ENCODE peak calls at places on chromosomes 4 and X, in nine cellular contexts. T is T-helper 9 cell; Z is mucosa of gallbladder; J is SJSA1; I is HS-27A; K is RCC 7860; H is CD8-positive, alpha-beta memory T cell; F is natural killer cell treated with Interleukin-12 subunit alpha and Interleukin-12 subunit beta and Interleukin-15 and Interleukin-18, amount 100 ng/mL, for 72 hours; S is brain pericyte. N is an unnamed sample.

GRCh38 chrX:74179936-74180454 is 124.0 kb upstream of the ZCCHC13 start:
- DNase-seq in T (no peak), Z (no peak), J (no peak), I (no peak), K (no peak), H (no peak), F (no peak), S (no peak), N (no peak)

GRCh38 chr4:2791518-2792395 is 1.1 kb upstream of the SH3BP2 start:
- DNase-seq in T (no peak), Z (no peak), J (no peak), I (no peak), K (no peak), H (no peak), F (peak; percentile 48), S (no peak), N (peak; percentile 18)

GRCh38 chr4:39103291-39103690 is 41.3 kb downstream of the KLHL5 start:
- DNase-seq in T (no peak), Z (no peak), J (no peak), I (no peak), K (no peak), H (no peak), F (no peak), S (no peak), N (no peak)

GRCh38 chrX:54029543-54030143 is 14.6 kb downstream of the PHF8 start:
- DNase-seq in T (no peak), Z (peak; percentile 14), J (no peak), I (no peak), K (no peak), H (no peak), F (no peak), S (no peak), N (no peak)

GRCh38 chr4:16443504-16444088 is 217.3 kb upstream of the TAPT1 start:
- DNase-seq in T (no peak), Z (no peak), J (no peak), I (peak; percentile 41), K (peak; percentile 17), H (no peak), F (no peak), S (no peak), N (no peak)

GRCh38 chrX:30831082-30831481 is 58.0 kb downstream of the TAB3 start:
- DNase-seq in T (no peak), Z (no peak), J (no peak), I (no peak), K (no peak), H (peak; percentile 17), F (no peak), S (no peak), N (no peak)

GRCh38 chr4:112978691-112979472 is 70.6 kb upstream of the ANK2 start:
- DNase-seq in T (no peak), Z (no peak), J (no peak), I (peak; percentile 85), K (no peak), H (no peak), F (no peak), S (no peak), N (no peak)

GRCh38 chr4:126718161-126718560 is 914.6 kb upstream of the INTU start:
- DNase-seq in T (no peak), Z (no peak), J (no peak), I (no peak), K (no peak), H (no peak), F (no peak), S (no peak), N (no peak)

GRCh38 chr4:184955116-184955515 is 63.2 kb upstream of the HELT start:
- DNase-seq in T (no peak), Z (no peak), J (no peak), I (no peak), K (no peak), H (no peak), F (no peak), S (no peak), N (no peak)

GRCh38 chr4:42871685-42872271 is 20.7 kb upstream of the GRXCR1 start:
- DNase-seq in T (no peak), Z (no peak), J (no peak), I (no peak), K (no peak), H (no peak), F (no peak), S (no peak), N (no peak)

GRCh38 chr4:20248155-20248558 is 3.5 kb upstream of the SLIT2 start:
- DNase-seq in T (no peak), Z (peak; percentile 11), J (peak; percentile 93), I (no peak), K (peak; percentile 45), H (no peak), F (no peak), S (no peak), N (peak; percentile 21)

GRCh38 chrX:68633981-68634380 is 13.5 kb upstream of the STARD8 start:
- DNase-seq in T (no peak), Z (no peak), J (no peak), I (no peak), K (no peak), H (no peak), F (no peak), S (no peak), N (no peak)

GRCh38 chr4:14345356-14345775 is 656.9 kb upstream of the CPEB2 start:
- DNase-seq in T (no peak), Z (no peak), J (peak; percentile 2), I (peak; percentile 11), K (no peak), H (no peak), F (no peak), S (peak; percentile 24), N (no peak)

GRCh38 chr4:124253080-124253479 is 459.5 kb downstream of the ANKRD50 start:
- DNase-seq in T (no peak), Z (no peak), J (no peak), I (no peak), K (no peak), H (no peak), F (no peak), S (no peak), N (peak; percentile 24)

GRCh38 chr4:74267998-74268606 is 40.2 kb upstream of the EPGN start:
- DNase-seq in T (no peak), Z (no peak), J (peak; percentile 34), I (no peak), K (peak; percentile 71), H (no peak), F (no peak), S (peak; percentile 16), N (no peak)

GRCh38 chr4:26412381-26413372 is 77.6 kb downstream of the CCKAR start:
- DNase-seq in T (no peak), Z (no peak), J (no peak), I (no peak), K (no peak), H (no peak), F (no peak), S (no peak), N (no peak)

GRCh38 chr4:2814627-2815026 is 21.7 kb downstream of the SH3BP2 start:
- DNase-seq in T (no peak), Z (no peak), J (no peak), I (no peak), K (no peak), H (no peak), F (no peak), S (no peak), N (no peak)

GRCh38 chrX:78747471-78747870 is at the start of gene LPAR4:
- DNase-seq in T (no peak), Z (no peak), J (peak; percentile 16), I (no peak), K (no peak), H (no peak), F (no peak), S (no peak), N (no peak)

GRCh38 chr4:6470502-6471302 is 1.7 kb downstream of the PPP2R2C start:
- DNase-seq in T (no peak), Z (peak; percentile 33), J (peak; percentile 19), I (no peak), K (peak; percentile 65), H (no peak), F (no peak), S (no peak), N (peak; percentile 82)

GRCh38 chrX:130118396-130118795 is 8.1 kb upstream of the ELF4 start:
- DNase-seq in T (no peak), Z (no peak), J (peak; percentile 78), I (no peak), K (no peak), H (no peak), F (no peak), S (no peak), N (no peak)

GRCh38 chr4:70269674-70270073 is 27.3 kb downstream of the CSN3 start:
- DNase-seq in T (no peak), Z (no peak), J (no peak), I (no peak), K (no peak), H (no peak), F (no peak), S (no peak), N (no peak)

GRCh38 chr4:145352438-145353145 is 129.1 kb upstream of the SMAD1 start:
- DNase-seq in T (no peak), Z (no peak), J (no peak), I (no peak), K (no peak), H (no peak), F (no peak), S (no peak), N (no peak)

GRCh38 chrX:109735241-109735744 is 2.2 kb upstream of the ACSL4 start:
- DNase-seq in T (no peak), Z (no peak), J (no peak), I (no peak), K (no peak), H (no peak), F (no peak), S (no peak), N (no peak)

GRCh38 chr4:75255261-75255660 is 258.9 kb downstream of the RCHY1 start:
- DNase-seq in T (no peak), Z (no peak), J (no peak), I (no peak), K (no peak), H (no peak), F (no peak), S (no peak), N (no peak)

GRCh38 chrX:114344756-114345155 is 239.1 kb upstream of the HTR2C start:
- DNase-seq in T (no peak), Z (no peak), J (no peak), I (no peak), K (no peak), H (no peak), F (no peak), S (no peak), N (no peak)

GRCh38 chr4:106095408-106095807 is 200.1 kb downstream of the NPNT start:
- DNase-seq in T (no peak), Z (no peak), J (no peak), I (no peak), K (no peak), H (no peak), F (no peak), S (no peak), N (no peak)

GRCh38 chr4:140726776-140727500 is 29.2 kb downstream of the TBC1D9 start:
- DNase-seq in T (no peak), Z (no peak), J (no peak), I (peak; percentile 73), K (peak; percentile 68), H (no peak), F (no peak), S (no peak), N (no peak)

GRCh38 chr4:188109157-188109755 is at the start of gene TRIML2:
- DNase-seq in T (no peak), Z (no peak), J (no peak), I (no peak), K (no peak), H (no peak), F (no peak), S (no peak), N (no peak)

GRCh38 chr4:167581449-167581965 is 347.2 kb upstream of the SPOCK3 start:
- DNase-seq in T (no peak), Z (no peak), J (no peak), I (no peak), K (no peak), H (no peak), F (no peak), S (no peak), N (no peak)

GRCh38 chrX:134529481-134529880 is 69.5 kb downstream of the HPRT1 start:
- DNase-seq in T (no peak), Z (no peak), J (no peak), I (no peak), K (no peak), H (no peak), F (no peak), S (no peak), N (no peak)

GRCh38 chr4:128600996-128601857 is 208.3 kb upstream of the JADE1 start:
- DNase-seq in T (no peak), Z (peak; percentile 85), J (peak; percentile 85), I (peak; percentile 65), K (peak; percentile 93), H (no peak), F (no peak), S (peak; percentile 91), N (peak; percentile 62)